ENCODE peak calls at places on chromosomes 13 and 19, in seven cellular contexts. T is right atrium auricular region, Y is small intestine, M is HCT116, O is retinal pigment epithelial cell, A is fibroblast of mammary gland, P is endodermal cell. K is an unnamed sample.

GRCh38 chr13:114148521-114148855 is 16.1 kb upstream of the RASA3 start:
- DNase-seq in Y (peak; percentile 56), M (no peak), O (no peak), A (no peak), T (no peak), P (no peak), K (peak; percentile 95)

GRCh38 chr13:46896346-46897138 is at the start of gene HTR2A:
- DNase-seq in T (peak; percentile 69), M (no peak), A (peak; percentile 48), O (peak; percentile 73), Y (no peak), P (no peak), K (no peak)

GRCh38 chr13:21338651-21339278 is 120.3 kb downstream of the ZDHHC20 start:
- DNase-seq in O (no peak), T (no peak), A (no peak), P (peak; percentile 76), M (no peak), Y (no peak), K (no peak)

GRCh38 chr19:51441410-51442390 is 16.6 kb downstream of the SIGLEC8 start:
- DNase-seq in T (no peak), P (no peak), O (no peak), M (no peak), Y (peak; percentile 57), A (peak; percentile 10), K (peak; percentile 86)

GRCh38 chr19:18776736-18777135 is 14.4 kb downstream of the COMP start:
- DNase-seq in O (no peak), M (no peak), P (no peak), Y (no peak), A (peak; percentile 72), T (no peak), K (no peak)

GRCh38 chr13:107373551-107373950 is 805.6 kb upstream of the ARGLU1 start:
- DNase-seq in A (peak; percentile 79), O (peak; percentile 59), M (no peak), Y (peak; percentile 7), T (no peak), P (peak; percentile 63), K (no peak)

GRCh38 chr19:29583196-29584006 is 22.7 kb upstream of the POP4 start:
- DNase-seq in O (no peak), M (no peak), T (no peak), P (no peak), Y (no peak), A (peak; percentile 44), K (no peak)

GRCh38 chr13:76647550-76647949 is 238.7 kb downstream of the KCTD12 start:
- DNase-seq in M (no peak), T (no peak), O (no peak), Y (no peak), A (no peak), P (no peak), K (no peak)

GRCh38 chr13:45102136-45102802 is 18.0 kb upstream of the GTF2F2 start:
- DNase-seq in M (no peak), Y (no peak), T (no peak), O (peak; percentile 63), A (no peak), P (no peak), K (no peak)

GRCh38 chr13:100473087-100473486 is 115.5 kb downstream of the GGACT start:
- DNase-seq in O (no peak), Y (no peak), A (no peak), P (peak; percentile 79), M (no peak), T (no peak), K (no peak)

GRCh38 chr19:30132312-30133075 is 190.5 kb downstream of the URI1 start:
- DNase-seq in O (no peak), Y (no peak), M (no peak), P (peak; percentile 63), A (no peak), T (no peak), K (no peak)

GRCh38 chr13:44364019-44364418 is 9.6 kb upstream of the SERP2 start:
- DNase-seq in M (no peak), O (no peak), A (no peak), T (no peak), P (no peak), Y (no peak), K (no peak)

GRCh38 chr19:30587869-30588268 is 215.7 kb downstream of the ZNF536 start:
- DNase-seq in M (no peak), T (no peak), A (no peak), O (no peak), Y (no peak), P (no peak), K (peak; percentile 16)

GRCh38 chr19:56661248-56661647 is 10.3 kb downstream of the ZNF835 start:
- DNase-seq in Y (no peak), M (no peak), T (no peak), A (no peak), O (no peak), P (no peak), K (no peak)

GRCh38 chr19:51710163-51710562 is 13.6 kb downstream of the HAS1 start:
- DNase-seq in Y (no peak), T (no peak), M (no peak), P (no peak), A (no peak), O (no peak), K (no peak)

GRCh38 chr13:85497652-85498051 is 301.6 kb downstream of the SLITRK6 start:
- DNase-seq in M (no peak), T (no peak), Y (no peak), P (no peak), A (peak; percentile 93), O (peak; percentile 95), K (no peak)

GRCh38 chr19:8506402-8506957 is 4.0 kb upstream of the PRAM1 start:
- DNase-seq in A (no peak), M (no peak), Y (no peak), P (peak; percentile 73), O (no peak), T (no peak), K (no peak)

GRCh38 chr13:95641291-95641811 is 3.2 kb downstream of the DZIP1 start:
- DNase-seq in M (no peak), P (peak; percentile 74), T (no peak), O (no peak), Y (peak; percentile 16), A (peak; percentile 52), K (no peak)

GRCh38 chr13:28637714-28638355 is 21.1 kb upstream of the POMP start:
- DNase-seq in A (no peak), P (no peak), M (no peak), O (no peak), Y (peak; percentile 16), T (no peak), K (peak; percentile 70)

GRCh38 chr13:51822106-51822840 is 18.3 kb upstream of the DHRS12 start:
- DNase-seq in M (no peak), T (no peak), Y (no peak), O (no peak), A (no peak), P (no peak), K (peak; percentile 68)

GRCh38 chr19:41993612-41994483 is at the start of gene ATP1A3:
- DNase-seq in P (peak; percentile 86), M (peak; percentile 31), O (peak; percentile 44), T (no peak), Y (peak; percentile 36), A (peak; percentile 27), K (peak; percentile 64)

GRCh38 chr19:58572818-58573657 is at the start of gene MZF1:
- DNase-seq in A (peak; percentile 100), P (peak; percentile 100), M (peak; percentile 100), O (peak; percentile 100), Y (peak; percentile 100), T (peak; percentile 100), K (peak; percentile 100)

GRCh38 chr19:37654525-37654832 is 786 bp downstream of the ZFP30 start:
- DNase-seq in P (no peak), O (peak; percentile 9), M (no peak), T (no peak), Y (peak; percentile 29), A (peak; percentile 39), K (no peak)

GRCh38 chr19:16400911-16401675 is 70.7 kb downstream of the EPS15L1 start:
- DNase-seq in A (peak; percentile 54), O (no peak), Y (no peak), M (no peak), P (no peak), T (peak; percentile 65), K (no peak)

DNA sequence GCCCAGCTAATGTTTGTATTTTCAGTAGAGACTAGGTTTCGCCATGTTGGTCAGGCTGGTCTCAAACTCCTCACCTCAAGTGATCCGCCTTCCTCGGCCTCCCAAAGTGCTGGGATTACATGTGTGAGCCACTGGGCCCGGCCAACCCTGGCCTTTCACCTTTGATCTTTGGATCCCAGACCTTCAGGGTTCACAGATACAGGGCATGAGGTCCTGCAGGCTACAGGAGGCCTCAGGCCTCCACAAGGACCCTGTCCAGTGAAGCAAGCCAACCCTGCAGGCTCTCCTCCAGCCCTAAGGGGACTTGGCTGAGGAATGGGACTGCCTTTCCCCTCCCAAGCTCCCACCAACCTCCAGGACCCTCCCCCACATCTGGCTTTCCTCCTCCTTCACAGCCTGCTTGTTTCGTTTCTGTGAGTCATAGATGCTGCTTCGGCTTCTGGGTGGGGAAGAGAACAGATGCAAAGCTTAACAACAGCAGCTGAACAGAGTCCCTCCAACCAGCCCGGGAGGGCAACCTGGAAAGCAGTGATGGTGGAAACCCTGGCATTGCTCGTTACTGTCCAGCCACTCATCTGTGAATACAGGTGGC is 11.8 kb downstream of the ARHGEF18 start:
- DNase-seq in O (no peak), Y (no peak), M (no peak), A (peak; percentile 25), T (no peak), P (no peak), K (no peak)
- H3K4me3 ChIP-seq in O (no peak overlapping the region), Y (no peak overlapping the region), M (no peak overlapping the region), A (no peak overlapping the region), T (no peak overlapping the region), P (no peak overlapping the region), K (no peak overlapping the region)

DNA sequence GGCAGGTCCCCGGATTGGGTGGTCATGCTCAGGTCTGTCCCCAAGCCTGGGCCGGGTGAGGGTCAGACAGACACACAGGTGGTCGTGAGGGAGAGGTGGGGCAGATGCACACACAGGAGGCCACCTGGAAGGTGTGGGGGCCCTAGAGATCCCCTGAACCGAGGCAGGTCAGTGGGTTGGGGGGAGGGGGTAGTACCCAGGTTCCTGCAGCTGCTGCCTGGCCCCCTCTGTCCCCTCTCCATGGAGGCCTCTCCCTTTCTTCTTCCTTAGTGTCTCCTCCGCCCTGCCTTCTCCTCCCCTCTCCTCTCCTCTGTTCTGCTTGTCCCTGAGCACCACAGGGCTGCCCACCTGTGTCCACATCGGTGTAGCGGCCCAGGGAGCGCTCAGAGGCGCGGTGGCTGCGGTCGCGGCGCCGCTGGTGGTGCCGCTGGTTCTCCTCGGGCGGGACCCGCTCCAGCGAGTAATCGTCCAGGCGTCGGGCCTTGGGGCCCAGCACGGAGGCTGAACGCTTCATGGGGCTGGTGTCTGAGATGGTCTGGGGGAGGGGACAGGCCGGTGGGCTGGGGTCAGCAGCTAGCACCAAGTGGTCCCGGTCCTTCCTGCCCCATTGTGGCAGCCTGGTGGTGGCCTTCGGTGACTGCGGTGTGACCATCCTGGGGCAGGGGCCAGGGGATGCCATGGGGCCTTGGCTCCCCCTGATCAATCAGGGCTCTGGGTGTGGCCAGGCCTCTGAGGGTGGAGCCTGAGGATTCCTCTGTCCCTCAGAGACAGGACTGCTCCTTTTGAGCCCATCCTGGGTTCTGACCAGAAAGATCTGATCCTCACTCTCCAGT is 59.0 kb downstream of the IER2 start:
- DNase-seq in P (peak; percentile 80), Y (no peak), M (no peak), T (no peak), O (no peak), A (no peak), K (no peak)
- H3K4me3 ChIP-seq in P (no peak overlapping the region), Y (no peak overlapping the region), M (no peak overlapping the region), T (no peak overlapping the region), O (no peak overlapping the region), A (no peak overlapping the region), K (no peak overlapping the region)

GRCh38 chr19:4517451-4518057 is 732 bp downstream of the PLIN4 start:
- DNase-seq in A (no peak), M (no peak), T (no peak), P (no peak), Y (no peak), O (no peak), K (no peak)
- H3K4me3 ChIP-seq in A (no peak overlapping the region), M (no peak overlapping the region), T (peak overlapping the region; percentile 66), P (no peak overlapping the region), Y (no peak overlapping the region), O (no peak overlapping the region), K (no peak overlapping the region)

GRCh38 chr13:30689752-30690151 is 45.6 kb upstream of the ALOX5AP start:
- DNase-seq in A (no peak), O (no peak), M (no peak), P (no peak), T (no peak), Y (no peak), K (no peak)
- H3K4me3 ChIP-seq in A (peak overlapping the region; percentile 55), O (no peak overlapping the region), M (no peak overlapping the region), P (no peak overlapping the region), T (no peak overlapping the region), Y (no peak overlapping the region), K (no peak overlapping the region)

K was measured in Jurkat, Clone E6-1.